ENCODE peak calls at places on chromosomes 5 and 9, in ten cellular contexts. Y, F, V, X, I, U, S, P, G and E are unnamed samples. For H3K36me3, the result is how much of the 10 kb centered on the place peaks cover.

GRCh38 chr5:143770430-143770829 is 41.5 kb upstream of the HMHB1 start:
- DNase-seq in Y (no peak), F (no peak), V (no peak), X (no peak), I (no peak), U (no peak), S (no peak), P (no peak), G (no peak), E (no peak)

GRCh38 chr5:74355456-74355855 is 285.1 kb downstream of the ENC1 start:
- DNase-seq in Y (no peak), F (no peak), V (no peak), X (no peak), I (no peak), U (no peak), S (no peak), P (no peak), G (no peak), E (no peak)

GRCh38 chr5:54756301-54756700 is 229.1 kb downstream of the ESM1 start:
- DNase-seq in Y (no peak), F (no peak), V (no peak), X (no peak), I (no peak), U (no peak), S (no peak), P (no peak), G (no peak), E (no peak)

GRCh38 chr9:96668868-96669534 is 13.9 kb upstream of the PRXL2C start:
- DNase-seq in Y (no peak), F (no peak), V (no peak), X (no peak), I (no peak), U (no peak), S (no peak), P (no peak), G (no peak), E (no peak)

GRCh38 chr5:167167191-167167590 is 1124.3 kb upstream of the WWC1 start:
- DNase-seq in Y (no peak), F (no peak), V (no peak), X (no peak), I (no peak), U (no peak), S (no peak), P (no peak), G (no peak), E (no peak)

GRCh38 chr5:6551955-6552313 is 80.9 kb downstream of the NSUN2 start:
- DNase-seq in Y (no peak), F (no peak), V (no peak), X (no peak), I (no peak), U (no peak), S (no peak), P (no peak), G (no peak), E (no peak)

GRCh38 chr9:98775831-98776441 is 20.4 kb downstream of the ANKS6 start:
- DNase-seq in Y (peak), F (peak), V (no peak), X (no peak), I (no peak), U (no peak), S (peak), P (peak), G (no peak), E (peak)

GRCh38 chr9:7848498-7848897 is 48.9 kb upstream of the DMAC1 start:
- DNase-seq in Y (no peak), F (no peak), V (no peak), X (no peak), I (no peak), U (no peak), S (no peak), P (no peak), G (no peak), E (no peak)

GRCh38 chr5:123156577-123157296 is 67.7 kb downstream of the PRDM6 start:
- DNase-seq in Y (peak), F (peak), V (no peak), X (no peak), I (peak), U (no peak), S (no peak), P (no peak), G (no peak), E (no peak)

GRCh38 chr9:77417570-77417969 is 230.6 kb downstream of the GNA14 start:
- DNase-seq in Y (peak), F (peak), V (no peak), X (no peak), I (peak), U (no peak), S (no peak), P (no peak), G (no peak), E (no peak)

GRCh38 chr9:36250079-36250478 is 8.2 kb downstream of the GNE start:
- DNase-seq in Y (no peak), F (no peak), V (no peak), X (no peak), I (no peak), U (no peak), S (no peak), P (no peak), G (no peak), E (no peak)

GRCh38 chr9:78618735-78619134 is 321.8 kb downstream of the PSAT1 start:
- DNase-seq in Y (no peak), F (no peak), V (no peak), X (no peak), I (no peak), U (no peak), S (no peak), P (no peak), G (no peak), E (no peak)

GRCh38 chr5:107442452-107442851 is 228.3 kb downstream of the EFNA5 start:
- DNase-seq in Y (no peak), F (no peak), V (no peak), X (no peak), I (no peak), U (no peak), S (no peak), P (no peak), G (no peak), E (no peak)
- H3K4me3 ChIP-seq in Y (no peak), F (no peak), V (no peak), X (no peak), I (no peak), U (no peak), S (no peak), P (no peak), G (no peak), E (no peak)

DNA sequence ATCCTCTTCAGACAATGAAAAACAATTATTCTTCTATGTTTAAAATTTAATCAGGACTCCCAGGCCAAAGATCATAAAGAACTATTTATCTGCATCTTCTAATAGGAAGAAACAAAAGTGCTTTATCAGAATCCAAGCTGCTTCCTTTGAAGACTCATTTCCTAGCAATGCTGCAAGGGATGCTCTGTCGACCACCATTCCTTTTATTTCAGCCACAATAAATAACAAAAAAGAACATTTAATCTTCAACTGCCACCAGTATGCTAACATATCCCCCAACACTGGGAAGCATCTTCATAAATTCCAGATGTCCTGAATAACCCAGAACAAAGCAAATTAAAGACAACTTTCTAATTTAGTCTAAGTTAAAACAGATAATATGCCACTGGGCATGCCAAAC is 68.7 kb downstream of the PKD2L2 start:
- DNase-seq in Y (no peak), F (no peak), V (no peak), X (no peak), I (no peak), U (no peak), S (no peak), P (no peak), G (no peak), E (no peak)
- H3K36me3 ChIP-seq in Y (under half), F (under half), V (under half), X (half or more), I (under half), U (half or more), S (under half), P (under half), G (under half), E (under half)

GRCh38 chr5:132491368-132492364 is 1.1 kb upstream of the IRF1 start:
- DNase-seq in Y (no peak), F (peak), V (no peak), X (no peak), I (no peak), U (peak), S (peak), P (peak), G (no peak), E (peak)

GRCh38 chr5:132488590-132488989 is 2.0 kb downstream of the IRF1 start:
- DNase-seq in Y (no peak), F (peak), V (no peak), X (no peak), I (no peak), U (no peak), S (no peak), P (no peak), G (no peak), E (no peak)

GRCh38 chr5:132489051-132489770 is 1.4 kb downstream of the IRF1 start:
- DNase-seq in Y (no peak), F (peak), V (no peak), X (no peak), I (no peak), U (peak), S (peak), P (peak), G (no peak), E (peak)

GRCh38 chr5:132490484-132491367 is at the start of gene IRF1:
- DNase-seq in Y (peak), F (peak), V (peak), X (peak), I (peak), U (peak), S (peak), P (peak), G (peak), E (peak)

DNA sequence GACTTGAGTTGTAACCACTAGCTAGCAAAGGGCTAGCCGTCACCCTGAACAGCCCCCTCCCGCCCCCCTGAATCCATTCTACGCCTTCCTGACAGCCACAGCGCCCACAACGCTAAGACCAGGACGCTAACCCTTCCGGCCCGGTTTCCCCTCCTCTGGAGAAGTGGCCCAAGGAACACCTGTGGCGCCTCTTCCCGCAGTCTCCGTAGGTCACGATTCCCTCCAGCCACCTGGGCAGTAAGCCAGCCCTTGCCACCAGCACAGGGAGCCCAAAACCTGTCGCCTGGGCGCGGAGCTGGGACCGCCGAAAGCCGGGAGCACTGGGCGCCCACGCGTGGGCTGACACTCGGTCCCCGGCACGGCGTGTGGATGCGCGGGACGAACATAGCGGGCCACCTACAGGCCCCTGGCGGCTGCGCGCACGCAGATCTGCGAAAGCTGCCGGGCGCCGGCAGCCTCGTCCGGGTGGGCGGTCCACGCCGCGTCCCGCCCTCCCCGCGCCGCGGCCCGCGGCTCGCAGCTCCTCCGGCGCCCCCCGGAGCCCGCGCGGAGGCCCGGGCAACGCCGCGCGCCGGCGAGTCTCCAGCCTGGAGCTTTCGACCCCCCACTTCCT is 596 bp downstream of the IRF1 start:
- DNase-seq in Y (peak), F (peak), V (no peak), X (peak), I (no peak), U (peak), S (peak), P (peak), G (no peak), E (peak)
- TF ChIP-seq CTCF in Y (peak), F (no peak), V (peak), X (peak), I (peak), U (peak), S (no peak), P (no peak), G (peak), E (no peak)

GRCh38 chr5:670396-671270 is 22.5 kb downstream of the TPPP start:
- DNase-seq in Y (no peak), F (no peak), V (no peak), X (no peak), I (no peak), U (no peak), S (no peak), P (peak), G (no peak), E (no peak)

GRCh38 chr5:673837-674629 is 19.1 kb downstream of the TPPP start:
- DNase-seq in Y (no peak), F (no peak), V (no peak), X (peak), I (no peak), U (peak), S (no peak), P (peak), G (peak), E (no peak)

GRCh38 chr5:671459-672328 is 21.5 kb downstream of the TPPP start:
- DNase-seq in Y (peak), F (peak), V (no peak), X (peak), I (no peak), U (peak), S (peak), P (peak), G (peak), E (no peak)

GRCh38 chr5:673140-673836 is 19.9 kb downstream of the TPPP start:
- DNase-seq in Y (no peak), F (no peak), V (no peak), X (no peak), I (no peak), U (no peak), S (no peak), P (peak), G (no peak), E (no peak)

DNA sequence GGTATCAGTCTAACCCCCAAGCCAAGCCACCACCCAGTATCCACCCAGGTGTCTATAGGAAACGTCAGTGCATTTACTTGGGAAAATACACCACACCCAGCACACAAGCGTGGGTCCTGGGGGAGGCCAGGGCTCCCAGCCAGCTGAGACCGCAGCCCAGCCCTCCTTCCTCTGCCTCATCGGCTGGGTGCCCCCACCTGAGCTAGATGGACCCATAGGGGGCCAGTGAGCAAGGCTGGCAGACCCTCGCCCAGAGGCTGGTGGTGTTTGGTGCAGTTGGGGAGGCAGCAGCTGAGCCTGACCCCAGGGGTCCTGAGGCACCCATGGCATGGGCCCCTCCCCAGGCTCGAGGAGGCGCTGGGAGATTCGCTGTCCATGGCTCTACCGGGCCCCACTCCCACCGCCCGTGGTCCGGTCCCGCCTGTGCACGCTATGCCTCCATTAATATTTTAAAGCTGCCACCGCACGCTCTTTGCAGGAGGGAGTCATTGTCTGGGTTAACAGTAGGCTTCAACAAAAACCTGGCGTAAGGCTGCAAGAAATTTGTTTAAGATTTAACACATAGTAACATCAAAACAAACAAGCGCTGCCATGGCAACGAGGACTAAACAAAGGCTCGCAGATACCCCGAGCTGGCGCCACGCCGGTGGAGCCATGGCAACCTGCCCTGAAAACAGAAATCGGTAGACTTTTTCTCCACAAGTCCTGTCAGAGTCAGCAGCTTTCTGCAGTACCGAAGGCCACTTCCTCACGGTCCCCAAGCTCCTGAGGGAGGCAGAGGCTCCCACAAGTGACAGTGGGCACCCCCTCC is 20.6 kb downstream of the TPPP start:
- DNase-seq in Y (peak), F (peak), V (no peak), X (peak), I (peak), U (peak), S (peak), P (peak), G (no peak), E (peak)
- H3K4me3 ChIP-seq in Y (no peak), F (no peak), V (peak), X (no peak), I (no peak), U (no peak), S (no peak), P (peak), G (peak), E (no peak)

GRCh38 chr5:178285399-178286225 is 53.0 kb upstream of the PHYKPL start:
- DNase-seq in Y (no peak), F (no peak), V (no peak), X (peak), I (no peak), U (peak), S (no peak), P (no peak), G (no peak), E (no peak)
- H3K36me3 ChIP-seq in Y (under half), F (under half), V (under half), X (under half), I (under half), U (under half), S (under half), P (under half), G (under half), E (under half)

GRCh38 chr5:173625686-173626500 is 9.4 kb upstream of the BOD1 start:
- DNase-seq in Y (no peak), F (peak), V (no peak), X (no peak), I (no peak), U (no peak), S (no peak), P (no peak), G (no peak), E (no peak)
- TF ChIP-seq CTCF in Y (peak), F (no peak), V (no peak), X (no peak), I (peak), U (peak), S (no peak), P (no peak), G (peak), E (no peak)